ENCODE peak calls at places on chromosome 9, in ten cellular contexts. D is testis; H is foreskin fibroblast; F is CD4-positive, alpha-beta T cell; B is fibroblast of mammary gland; M is AG09309; I is heart right ventricle; U is fibroblast of the aortic adventitia; X is AG09319; S is sigmoid colon. Z is an unnamed sample.

GRCh38 chr9:1986341-1986740 is 28.8 kb upstream of the SMARCA2 start:
- DNase-seq in D (no peak), H (no peak), F (no peak), B (no peak), M (no peak), I (no peak), U (no peak), X (no peak), S (no peak), Z (no peak)

GRCh38 chr9:12426198-12426864 is 266.9 kb upstream of the TYRP1 start:
- DNase-seq in D (no peak), H (peak), F (no peak), B (peak), M (no peak), I (no peak), U (peak), X (no peak), S (no peak), Z (no peak)

GRCh38 chr9:98921740-98922139 is 22.0 kb upstream of the COL15A1 start:
- DNase-seq in D (no peak), H (no peak), F (no peak), B (no peak), M (no peak), I (no peak), U (no peak), X (no peak), S (no peak), Z (no peak)

GRCh38 chr9:119003218-119003617 is 366.0 kb downstream of the BRINP1 start:
- DNase-seq in D (no peak), H (peak), F (no peak), B (peak), M (peak), I (no peak), U (no peak), X (no peak), S (no peak), Z (no peak)

GRCh38 chr9:118640836-118641557 is 728.2 kb downstream of the BRINP1 start:
- DNase-seq in D (no peak), H (no peak), F (no peak), B (peak), M (no peak), I (no peak), U (peak), X (no peak), S (no peak), Z (no peak)

GRCh38 chr9:133226219-133227171 is 17.4 kb upstream of the OBP2B start:
- DNase-seq in D (peak), H (no peak), F (no peak), B (no peak), M (no peak), I (no peak), U (no peak), X (no peak), S (peak), Z (no peak)

GRCh38 chr9:95793924-95794828 is 81.3 kb upstream of the ERCC6L2 start:
- DNase-seq in D (no peak), H (peak), F (no peak), B (peak), M (peak), I (peak), U (peak), X (peak), S (no peak), Z (no peak)

GRCh38 chr9:89891221-89892052 is 286.6 kb downstream of the GADD45G start:
- DNase-seq in D (peak), H (no peak), F (no peak), B (peak), M (no peak), I (peak), U (peak), X (no peak), S (peak), Z (no peak)

GRCh38 chr9:91884746-91885687 is 65.0 kb downstream of the ROR2 start:
- DNase-seq in D (no peak), H (peak), F (no peak), B (peak), M (peak), I (no peak), U (peak), X (no peak), S (no peak), Z (no peak)

GRCh38 chr9:91880378-91880972 is 69.6 kb downstream of the ROR2 start:
- DNase-seq in D (peak), H (peak), F (no peak), B (no peak), M (no peak), I (no peak), U (no peak), X (no peak), S (no peak), Z (no peak)

GRCh38 chr9:91883503-91883902 is 66.5 kb downstream of the ROR2 start:
- DNase-seq in D (no peak), H (no peak), F (no peak), B (no peak), M (no peak), I (no peak), U (no peak), X (no peak), S (no peak), Z (no peak)

GRCh38 chr9:91884153-91884552 is 65.9 kb downstream of the ROR2 start:
- DNase-seq in D (no peak), H (no peak), F (no peak), B (no peak), M (no peak), I (no peak), U (no peak), X (no peak), S (no peak), Z (no peak)

GRCh38 chr9:91882628-91883027 is 67.4 kb downstream of the ROR2 start:
- DNase-seq in D (no peak), H (peak), F (no peak), B (no peak), M (no peak), I (no peak), U (no peak), X (no peak), S (no peak), Z (no peak)
- TF ChIP-seq CTCF in D (no peak), H (no peak), F (no peak), B (no peak), M (no peak), I (no peak), U (no peak), X (no peak), S (no peak), Z (no peak)

GRCh38 chr9:130847306-130848217 is 12.5 kb downstream of the ABL1 start:
- DNase-seq in D (peak), H (peak), F (no peak), B (peak), M (peak), I (peak), U (peak), X (peak), S (peak), Z (no peak)
- TF ChIP-seq CTCF in D (no peak), H (peak), F (no peak), B (peak), M (peak), I (peak), U (peak), X (peak), S (no peak), Z (no peak)

DNA sequence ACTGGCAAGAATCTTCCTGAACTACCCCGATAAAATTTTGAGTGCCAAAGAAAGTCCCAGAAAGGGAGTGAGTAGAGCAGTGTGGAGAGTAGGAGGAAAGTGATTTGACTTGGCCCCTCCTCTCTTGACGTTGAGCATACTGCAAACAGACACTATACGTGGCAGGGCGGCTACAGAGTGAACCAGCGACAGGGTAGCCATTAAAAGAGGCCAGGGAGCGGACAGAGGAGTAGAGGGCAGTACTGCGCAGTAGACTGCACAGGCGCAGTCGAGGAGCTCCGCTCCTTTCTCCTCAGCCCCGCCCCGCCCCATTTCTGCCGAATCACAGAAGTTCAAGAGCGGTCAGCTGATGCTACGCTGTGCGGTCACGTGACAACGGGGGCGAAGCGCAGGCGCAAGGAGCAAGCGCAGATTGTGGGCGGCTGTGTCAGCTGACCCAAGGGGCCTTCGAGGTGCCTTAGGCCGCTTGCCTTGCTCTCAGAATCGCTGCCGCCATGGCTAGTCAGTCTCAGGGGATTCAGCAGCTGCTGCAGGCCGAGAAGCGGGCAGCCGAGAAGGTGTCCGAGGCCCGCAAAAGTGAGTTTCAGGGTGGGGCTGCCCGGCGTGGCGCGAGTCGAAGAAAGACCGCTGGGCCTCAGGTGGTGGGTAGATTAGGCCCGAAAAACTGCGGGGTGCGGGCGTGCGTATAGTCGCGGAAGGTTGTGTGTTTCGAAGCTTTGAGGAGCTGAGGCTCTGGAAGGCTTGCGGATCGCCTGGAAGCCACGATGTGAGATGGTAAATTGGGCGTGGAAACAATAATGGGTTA is at the start of gene ATP6V1G1:
- DNase-seq in D (peak), H (peak), F (peak), B (peak), M (peak), I (peak), U (peak), X (peak), S (peak), Z (peak)
- TF ChIP-seq CTCF in D (no peak), H (no peak), F (no peak), B (peak), M (no peak), I (peak), U (peak), X (peak), S (no peak), Z (no peak)

GRCh38 chr9:15824310-15824709 is 271.5 kb downstream of the CCDC171 start:
- DNase-seq in D (no peak), H (peak), F (no peak), B (peak), M (peak), I (no peak), U (peak), X (no peak), S (no peak), Z (no peak)
- TF ChIP-seq CTCF in D (no peak), H (no peak), F (no peak), B (no peak), M (peak), I (no peak), U (peak), X (no peak), S (no peak), Z (no peak)